ENCODE peak calls at places on chromosome 4, in five cellular contexts. R is tibial artery, H is amniotic stem cell, N is naive B cell, K is astrocyte of the spinal cord. I is an unnamed sample.

GRCh38 chr4:114867291-114867690 is 246.1 kb downstream of the NDST4 start:
- DNase-seq in R (no peak), H (no peak), N (no peak), K (no peak), I (no peak)

GRCh38 chr4:113179996-113180395 is 130.5 kb downstream of the ANK2 start:
- DNase-seq in R (no peak), H (no peak), N (no peak), K (peak), I (no peak)

GRCh38 chr4:123250843-123251242 is 145.8 kb upstream of the SPRY1 start:
- DNase-seq in R (peak), H (peak), N (no peak), K (peak), I (no peak)

GRCh38 chr4:185787926-185788679 is 23.9 kb downstream of the SORBS2 start:
- DNase-seq in R (no peak), H (no peak), N (no peak), K (no peak), I (no peak)

GRCh38 chr4:22099896-22100295 is 151.3 kb upstream of the KCNIP4 start:
- DNase-seq in R (no peak), H (peak), N (no peak), K (peak), I (no peak)

GRCh38 chr4:10056334-10057022 is 35.2 kb upstream of the SLC2A9 start:
- DNase-seq in R (no peak), H (no peak), N (no peak), K (no peak), I (no peak)

GRCh38 chr4:4995103-4995761 is 24.0 kb downstream of the CYTL1 start:
- DNase-seq in R (peak), H (no peak), N (peak), K (peak), I (no peak)

GRCh38 chr4:112516401-112517066 is 554 bp upstream of the NEUROG2 start:
- DNase-seq in R (no peak), H (no peak), N (no peak), K (no peak), I (no peak)

GRCh38 chr4:8247047-8247930 is 22.3 kb upstream of the HTRA3 start:
- DNase-seq in R (peak), H (no peak), N (no peak), K (no peak), I (no peak)

GRCh38 chr4:81606796-81607550 is 135.3 kb upstream of the RASGEF1B start:
- DNase-seq in R (peak), H (no peak), N (peak), K (peak), I (no peak)

GRCh38 chr4:25702848-25703247 is 47.2 kb downstream of the SLC34A2 start:
- DNase-seq in R (peak), H (peak), N (no peak), K (peak), I (no peak)

GRCh38 chr4:145805490-145805889 is 125.5 kb downstream of the C4orf51 start:
- DNase-seq in R (no peak), H (no peak), N (no peak), K (peak), I (no peak)

GRCh38 chr4:145299380-145300076 is 119.1 kb upstream of the OTUD4 start:
- DNase-seq in R (no peak), H (peak), N (peak), K (peak), I (no peak)

GRCh38 chr4:123750044-123750443 is 353.4 kb downstream of the SPRY1 start:
- DNase-seq in R (no peak), H (no peak), N (no peak), K (peak), I (no peak)

GRCh38 chr4:167380964-167381363 is 146.7 kb upstream of the SPOCK3 start:
- DNase-seq in R (no peak), H (no peak), N (no peak), K (no peak), I (no peak)

GRCh38 chr4:139171878-139172691 is 4.9 kb downstream of the ELF2 start:
- DNase-seq in R (no peak), H (peak), N (no peak), K (peak), I (no peak)

GRCh38 chr4:148445071-148445902 is 3.1 kb upstream of the NR3C2 start:
- DNase-seq in R (peak), H (no peak), N (peak), K (no peak), I (peak)

GRCh38 chr4:73692284-73692683 is 48.1 kb upstream of the CXCL8 start:
- DNase-seq in R (no peak), H (no peak), N (no peak), K (no peak), I (no peak)

GRCh38 chr4:17662694-17663093 is 48.3 kb downstream of the MED28 start:
- DNase-seq in R (no peak), H (no peak), N (no peak), K (peak), I (no peak)

GRCh38 chr4:22987861-22988260 is 295.1 kb downstream of the GBA3 start:
- DNase-seq in R (no peak), H (no peak), N (no peak), K (peak), I (no peak)

GRCh38 chr4:142141201-142141600 is 504.8 kb downstream of the IL15 start:
- DNase-seq in R (no peak), H (no peak), N (no peak), K (no peak), I (no peak)

GRCh38 chr4:86338521-86338920 is 21.3 kb downstream of the MAPK10 start:
- DNase-seq in R (no peak), H (no peak), N (no peak), K (no peak), I (no peak)

GRCh38 chr4:17577660-17578481 is 873 bp downstream of the LAP3 start:
- DNase-seq in R (peak), H (no peak), N (peak), K (peak), I (no peak)

I was measured in esophagus squamous epithelium.